ENCODE peak calls at places on chromosomes 2 and 18, in nine cellular contexts. V, F, C, M, A, U, W, E and X are unnamed samples.

GRCh38 chr2:121427187-121427689 is 103.4 kb upstream of the RNU4ATAC start:
- DNase-seq in C (no peak), U (no peak), W (no peak), V (no peak), F (no peak), E (no peak), A (no peak), M (no peak), X (no peak)

GRCh38 chr2:36403675-36404230 is 48.2 kb downstream of the CRIM1 start:
- DNase-seq in A (no peak), F (no peak), W (no peak), C (no peak), U (peak), M (no peak), V (peak), E (no peak), X (no peak)

GRCh38 chr2:176997792-176998169 is 214.8 kb upstream of the HNRNPA3 start:
- DNase-seq in C (no peak), E (no peak), V (no peak), U (no peak), W (no peak), F (no peak), M (no peak), A (no peak), X (no peak)

GRCh38 chr2:235262750-235263149 is 231.1 kb upstream of the AGAP1 start:
- DNase-seq in V (no peak), E (no peak), U (no peak), F (no peak), A (no peak), W (no peak), M (no peak), C (no peak), X (no peak)

GRCh38 chr2:60830991-60831390 is 50.4 kb upstream of the REL start:
- DNase-seq in E (no peak), U (no peak), W (no peak), F (no peak), C (no peak), V (no peak), M (no peak), A (no peak), X (no peak)

GRCh38 chr2:1837022-1837421 is 92.7 kb upstream of the PXDN start:
- DNase-seq in V (peak), U (no peak), F (no peak), W (no peak), E (no peak), M (no peak), A (peak), C (peak), X (no peak)

GRCh38 chr2:133085646-133086045 is 415.6 kb upstream of the LYPD1 start:
- DNase-seq in U (no peak), A (no peak), E (no peak), C (no peak), M (no peak), W (no peak), F (no peak), V (no peak), X (no peak)

GRCh38 chr2:43161650-43162542 is 64.5 kb downstream of the ZFP36L2 start:
- DNase-seq in A (no peak), E (no peak), U (no peak), M (no peak), F (no peak), W (no peak), V (no peak), C (no peak), X (no peak)

GRCh38 chr2:240469239-240469636 is 33.8 kb downstream of the GPC1 start:
- DNase-seq in C (no peak), U (no peak), F (no peak), A (no peak), V (no peak), E (no peak), W (no peak), M (no peak), X (no peak)

GRCh38 chr2:85601771-85602475 is 575 bp downstream of the TMEM150A start:
- DNase-seq in U (no peak), E (no peak), W (peak), C (peak), F (no peak), M (no peak), A (no peak), V (peak), X (no peak)

GRCh38 chr2:27249891-27250651 is 12.8 kb downstream of the SLC30A3 start:
- DNase-seq in A (peak), W (peak), M (peak), F (peak), V (peak), C (peak), U (peak), E (no peak), X (peak)

GRCh38 chr2:103249462-103249861 is 487.6 kb downstream of the TMEM182 start:
- DNase-seq in A (no peak), F (no peak), C (peak), M (no peak), E (no peak), V (no peak), U (no peak), W (no peak), X (no peak)

GRCh38 chr2:7111626-7112025 is 194.4 kb downstream of the RNF144A start:
- DNase-seq in C (no peak), E (no peak), A (peak), U (peak), V (peak), W (no peak), F (no peak), M (no peak), X (peak)

GRCh38 chr2:172513935-172514586 is 41.8 kb upstream of the PDK1 start:
- DNase-seq in U (no peak), V (no peak), M (peak), W (peak), E (no peak), A (no peak), C (peak), F (no peak), X (no peak)

GRCh38 chr2:169734172-169734847 is 678 bp downstream of the KLHL23 start:
- DNase-seq in W (no peak), F (no peak), M (no peak), V (peak), C (peak), A (peak), U (no peak), E (no peak), X (peak)

GRCh38 chr2:179898873-179899272 is 37.5 kb upstream of the ZNF385B start:
- DNase-seq in M (no peak), V (peak), W (no peak), A (peak), C (peak), E (no peak), U (peak), F (no peak), X (peak)

GRCh38 chr18:48887905-48888531 is 62.7 kb downstream of the SMAD7 start:
- DNase-seq in M (no peak), E (no peak), C (peak), W (no peak), V (no peak), U (no peak), A (no peak), F (no peak), X (no peak)

GRCh38 chr2:69797836-69798465 is 31.5 kb upstream of the GMCL1 start:
- DNase-seq in A (no peak), U (no peak), V (peak), E (no peak), M (no peak), W (no peak), C (peak), F (no peak), X (no peak)

GRCh38 chr18:79568543-79569205 is 110.9 kb upstream of the CTDP1 start:
- DNase-seq in C (no peak), U (no peak), E (no peak), V (no peak), A (no peak), W (no peak), F (no peak), M (no peak), X (no peak)

GRCh38 chr18:55321268-55322175 is 266.5 kb downstream of the TCF4 start:
- DNase-seq in W (peak), F (no peak), C (peak), V (peak), U (peak), E (peak), A (peak), M (peak), X (peak)

GRCh38 chr2:205734436-205734835 is 52.1 kb downstream of the NRP2 start:
- DNase-seq in U (no peak), V (peak), F (no peak), E (no peak), M (no peak), A (no peak), C (peak), W (no peak), X (no peak)

GRCh38 chr18:9535430-9535972 is 60.2 kb downstream of the RALBP1 start:
- DNase-seq in W (no peak), M (no peak), E (no peak), F (no peak), V (peak), C (no peak), A (no peak), U (no peak), X (no peak)

GRCh38 chr2:238256594-238257104 is 16.8 kb upstream of the HES6 start:
- DNase-seq in F (peak), W (peak), V (peak), A (peak), U (peak), E (no peak), C (peak), M (peak), X (peak)

GRCh38 chr2:9071584-9072124 is 68.2 kb upstream of the MBOAT2 start:
- DNase-seq in F (no peak), M (no peak), C (no peak), W (no peak), E (no peak), V (peak), A (no peak), U (no peak), X (no peak)

GRCh38 chr18:55763298-55763697 is 175.3 kb upstream of the TCF4 start:
- DNase-seq in E (no peak), A (no peak), C (no peak), F (no peak), V (peak), U (no peak), M (no peak), W (no peak), X (no peak)

GRCh38 chr18:59996370-59996966 is 96.7 kb downstream of the PMAIP1 start:
- DNase-seq in U (peak), W (no peak), E (no peak), F (no peak), A (peak), C (peak), V (peak), M (no peak), X (peak)

GRCh38 chr18:7616661-7617060 is 49.5 kb downstream of the PTPRM start:
- DNase-seq in E (no peak), M (no peak), A (no peak), F (no peak), U (no peak), V (peak), C (no peak), W (no peak), X (no peak)

GRCh38 chr18:12741351-12741750 is 38.5 kb downstream of the PSMG2 start:
- DNase-seq in W (no peak), E (no peak), A (no peak), C (no peak), V (peak), M (no peak), U (no peak), F (no peak), X (no peak)

GRCh38 chr18:56321470-56321869 is 316.9 kb downstream of the TXNL1 start:
- DNase-seq in M (no peak), E (no peak), W (no peak), U (no peak), A (no peak), V (no peak), C (no peak), F (no peak), X (peak)

GRCh38 chr2:179263015-179263414 is 1.6 kb downstream of the SESTD1 start:
- DNase-seq in C (no peak), M (no peak), E (no peak), F (no peak), U (no peak), W (no peak), V (peak), A (no peak), X (no peak)

GRCh38 chr2:219041252-219041651 is at the start of gene CFAP65:
- DNase-seq in F (no peak), E (no peak), W (no peak), M (no peak), U (no peak), V (peak), C (peak), A (no peak), X (peak)

GRCh38 chr2:36379710-36380448 is 24.3 kb downstream of the CRIM1 start:
- DNase-seq in E (no peak), F (no peak), C (no peak), U (no peak), M (no peak), A (no peak), W (no peak), V (no peak), X (no peak)